ENCODE peak calls at places on chromosomes 7 and 10, in seven cellular contexts. N is HCT116; B is heart left ventricle; I is lung; Z is brain microvascular endothelial cell; R is endothelial cell; L is activated gamma-delta T cell treated with anti-CD3 and anti-CD28 coated beads, Interleukin-2, amount 50 U/mL, for 16 hours. E is an unnamed sample.

GRCh38 chr7:35313575-35313974 is 59.7 kb upstream of the TBX20 start:
- DNase-seq in N (no peak), Z (no peak), L (no peak), B (peak), R (no peak), I (no peak), E (no peak)

GRCh38 chr7:148772297-148773089 is 73.8 kb downstream of the CUL1 start:
- DNase-seq in B (no peak), L (no peak), Z (peak), R (no peak), I (no peak), N (peak), E (no peak)

GRCh38 chr7:111082351-111082750 is 8.6 kb upstream of the LRRN3 start:
- DNase-seq in B (no peak), I (no peak), L (no peak), Z (peak), R (no peak), N (no peak), E (no peak)

GRCh38 chr7:29194594-29195417 is at the start of gene CHN2:
- DNase-seq in L (peak), B (peak), I (peak), R (peak), Z (peak), N (no peak), E (peak)

GRCh38 chr7:46518713-46519112 is 597.6 kb upstream of the IGFBP3 start:
- DNase-seq in B (no peak), Z (no peak), L (no peak), N (no peak), R (no peak), I (no peak), E (no peak)

GRCh38 chr7:72078301-72078700 is 333.8 kb downstream of the CALN1 start:
- DNase-seq in Z (no peak), B (no peak), N (no peak), R (no peak), I (no peak), L (no peak), E (no peak)

GRCh38 chr7:152527610-152528032 is 91.8 kb upstream of the KMT2C start:
- DNase-seq in Z (no peak), N (no peak), I (no peak), L (no peak), B (no peak), R (no peak), E (peak)

GRCh38 chr7:27204851-27205322 is 5.0 kb upstream of the HOXA13 start:
- DNase-seq in B (no peak), I (no peak), L (no peak), R (no peak), N (no peak), Z (no peak), E (no peak)

GRCh38 chr7:34227525-34227924 is 322.2 kb downstream of the BMPER start:
- DNase-seq in B (no peak), R (peak), I (no peak), N (no peak), L (no peak), Z (no peak), E (no peak)

GRCh38 chr7:149752646-149753045 is 20.7 kb downstream of the ZNF467 start:
- DNase-seq in R (no peak), Z (no peak), B (no peak), L (no peak), N (no peak), I (no peak), E (no peak)

GRCh38 chr10:132192991-132193670 is 6.4 kb downstream of the DPYSL4 start:
- DNase-seq in Z (no peak), I (no peak), B (peak), N (no peak), L (no peak), R (no peak), E (peak)

GRCh38 chr10:3424102-3424803 is 251.7 kb upstream of the PITRM1 start:
- DNase-seq in Z (peak), B (peak), I (no peak), L (no peak), N (peak), R (no peak), E (peak)

GRCh38 chr7:76328390-76328789 is 25.9 kb downstream of the HSPB1 start:
- DNase-seq in N (no peak), R (no peak), Z (no peak), B (no peak), I (no peak), L (no peak), E (no peak)

GRCh38 chr10:100403734-100404133 is 56.7 kb downstream of the SCD start:
- DNase-seq in L (no peak), B (no peak), R (no peak), Z (no peak), I (no peak), N (no peak), E (no peak)

GRCh38 chr7:96266015-96266414 is 55.9 kb downstream of the SLC25A13 start:
- DNase-seq in B (no peak), I (no peak), Z (no peak), N (no peak), R (no peak), L (no peak), E (no peak)

GRCh38 chr10:85657478-85658113 is 709.0 kb downstream of the GRID1 start:
- DNase-seq in N (no peak), R (no peak), B (no peak), I (no peak), L (no peak), Z (no peak), E (no peak)

GRCh38 chr7:1049006-1049741 is 4.8 kb downstream of the GPR146 start:
- DNase-seq in L (no peak), R (no peak), B (no peak), Z (no peak), I (no peak), N (no peak), E (peak)

GRCh38 chr7:55129409-55130078 is 110.7 kb downstream of the EGFR start:
- DNase-seq in I (no peak), L (no peak), R (no peak), Z (no peak), B (no peak), N (no peak), E (no peak)

GRCh38 chr7:107700570-107700969 is 39.9 kb downstream of the SLC26A4 start:
- DNase-seq in Z (no peak), I (no peak), R (no peak), B (no peak), L (no peak), N (no peak), E (no peak)